ENCODE peak calls at places on chromosomes 7 and 10, in ten cellular contexts. L, O, W, F, S, D, T, E, J and V are unnamed samples.

GRCh38 chr7:112202819-112203218 is 3.4 kb downstream of the DOCK4 start:
- DNase-seq in W (no peak), T (no peak), L (no peak), O (no peak), D (peak; percentile 12), E (no peak), F (no peak), J (no peak), S (peak; percentile 36), V (peak; percentile 49)

GRCh38 chr7:158357898-158358821 is 229.5 kb downstream of the PTPRN2 start:
- DNase-seq in O (peak; percentile 20), W (no peak), L (no peak), E (no peak), D (no peak), T (peak; percentile 68), F (no peak), S (no peak), J (no peak), V (no peak)

GRCh38 chr7:4479367-4480039 is 202.6 kb upstream of the FOXK1 start:
- DNase-seq in S (peak; percentile 83), T (peak; percentile 37), O (no peak), J (peak; percentile 5), W (peak; percentile 33), E (no peak), D (no peak), L (peak; percentile 67), F (peak; percentile 16), V (peak; percentile 40)

GRCh38 chr10:77350711-77351119 is 286.9 kb downstream of the KCNMA1 start:
- DNase-seq in E (peak; percentile 97), D (no peak), O (no peak), L (no peak), W (peak; percentile 99), S (peak; percentile 82), T (no peak), J (no peak), F (peak; percentile 100), V (peak; percentile 98)

GRCh38 chr7:30934732-30935568 is 23.3 kb downstream of the AQP1 start:
- DNase-seq in D (no peak), F (no peak), J (no peak), S (no peak), E (no peak), T (no peak), O (no peak), W (no peak), L (no peak), V (no peak)

GRCh38 chr7:140684066-140684950 is 11.6 kb downstream of the ADCK2 start:
- DNase-seq in W (no peak), D (no peak), L (no peak), E (no peak), F (no peak), S (no peak), T (peak; percentile 83), O (no peak), J (no peak), V (no peak)

GRCh38 chr10:127325506-127325905 is 129.1 kb upstream of the INSYN2A start:
- DNase-seq in F (no peak), D (no peak), E (no peak), T (no peak), O (no peak), S (no peak), J (no peak), L (no peak), W (no peak), V (no peak)

GRCh38 chr7:8742837-8743236 is 309.4 kb downstream of the NXPH1 start:
- DNase-seq in T (no peak), S (no peak), F (no peak), L (no peak), W (no peak), O (no peak), D (no peak), E (no peak), J (no peak), V (no peak)

GRCh38 chr7:85186521-85187241 is at the start of gene SEMA3D:
- DNase-seq in O (peak; percentile 77), L (peak; percentile 44), D (no peak), E (peak; percentile 72), T (peak; percentile 93), W (peak; percentile 74), S (peak; percentile 79), F (peak; percentile 82), J (peak; percentile 90), V (peak; percentile 87)

GRCh38 chr10:95220539-95220938 is 26.5 kb downstream of the ACSM6 start:
- DNase-seq in S (no peak), T (no peak), L (no peak), O (no peak), W (no peak), F (no peak), E (no peak), J (no peak), D (no peak), V (no peak)

GRCh38 chr10:67785098-67785497 is 52.9 kb downstream of the DNAJC12 start:
- DNase-seq in T (no peak), S (no peak), J (no peak), W (no peak), L (no peak), O (no peak), E (no peak), D (peak; percentile 40), F (no peak), V (no peak)

GRCh38 chr7:143131777-143132176 is at the start of gene PIP:
- DNase-seq in W (no peak), E (no peak), T (no peak), S (no peak), D (no peak), J (no peak), O (no peak), F (no peak), L (no peak), V (no peak)

GRCh38 chr7:139043823-139044812 is 8.3 kb upstream of the ZC3HAV1L start:
- DNase-seq in D (peak; percentile 62), F (peak; percentile 44), T (no peak), W (no peak), S (peak; percentile 85), L (no peak), O (no peak), J (no peak), E (no peak), V (peak; percentile 11)

GRCh38 chr7:106367664-106368063 is 82.9 kb upstream of the NAMPT start:
- DNase-seq in O (no peak), S (no peak), D (no peak), T (no peak), E (no peak), W (no peak), J (no peak), F (no peak), L (no peak), V (no peak)

GRCh38 chr10:21427804-21428481 is 97.5 kb downstream of the SKIDA1 start:
- DNase-seq in T (peak; percentile 31), S (peak; percentile 4), F (peak; percentile 35), O (no peak), D (no peak), L (no peak), E (no peak), J (no peak), W (peak; percentile 20), V (peak; percentile 67)

GRCh38 chr7:49613759-49614158 is 159.7 kb upstream of the VWC2 start:
- DNase-seq in S (no peak), F (no peak), J (no peak), W (no peak), E (no peak), O (no peak), D (no peak), L (no peak), T (no peak), V (no peak)

GRCh38 chr7:116223598-116223997 is 13.3 kb downstream of the TES start:
- DNase-seq in F (no peak), W (no peak), D (no peak), T (no peak), E (no peak), L (no peak), S (no peak), O (no peak), J (no peak), V (no peak)

GRCh38 chr7:156993021-156993924 is 17.2 kb downstream of the MNX1 start:
- DNase-seq in T (peak; percentile 81), W (peak; percentile 2), D (no peak), F (no peak), L (no peak), E (no peak), O (no peak), S (no peak), J (no peak), V (no peak)

GRCh38 chr7:26603631-26604030 is 260.8 kb downstream of the SKAP2 start:
- DNase-seq in T (peak; percentile 10), E (no peak), D (no peak), O (no peak), F (no peak), L (no peak), J (no peak), W (no peak), S (no peak), V (peak; percentile 61)

GRCh38 chr7:74627699-74628411 is 29.7 kb upstream of the GTF2I start:
- DNase-seq in D (no peak), L (peak; percentile 69), W (no peak), E (no peak), J (peak; percentile 70), F (peak; percentile 27), O (peak; percentile 53), S (peak; percentile 74), T (no peak), V (no peak)

GRCh38 chr10:97411411-97411810 is 10.3 kb upstream of the RRP12 start:
- DNase-seq in E (no peak), F (peak; percentile 37), S (peak; percentile 60), W (peak; percentile 64), D (no peak), T (no peak), O (no peak), J (peak; percentile 44), L (no peak), V (peak; percentile 28)

GRCh38 chr10:50576245-50576815 is 47.4 kb downstream of the SGMS1 start:
- DNase-seq in J (no peak), T (no peak), S (no peak), W (no peak), F (peak; percentile 49), L (no peak), D (no peak), E (no peak), O (no peak), V (no peak)

GRCh38 chr10:2920638-2921037 is 146.7 kb upstream of the PFKP start:
- DNase-seq in E (no peak), F (no peak), J (no peak), S (no peak), T (no peak), O (no peak), L (no peak), W (no peak), D (no peak), V (peak; percentile 44)

GRCh38 chr7:140506788-140507464 is 27.6 kb upstream of the MKRN1 start:
- DNase-seq in J (peak; percentile 95), D (no peak), F (peak; percentile 82), S (no peak), L (peak; percentile 88), T (no peak), O (peak; percentile 58), W (peak; percentile 42), E (peak; percentile 3), V (peak; percentile 66)

GRCh38 chr7:24932815-24933214 is 47.2 kb downstream of the OSBPL3 start:
- DNase-seq in O (no peak), J (no peak), D (no peak), E (no peak), W (peak; percentile 56), L (no peak), F (no peak), T (no peak), S (no peak), V (no peak)

GRCh38 chr10:96613565-96613964 is 26.8 kb upstream of the TM9SF3 start:
- DNase-seq in D (no peak), J (no peak), S (no peak), F (peak; percentile 3), L (no peak), E (no peak), W (no peak), T (no peak), O (no peak), V (peak; percentile 55)

GRCh38 chr10:59852671-59853070 is 53.7 kb downstream of the CCDC6 start:
- DNase-seq in D (no peak), J (no peak), O (no peak), L (no peak), W (no peak), T (no peak), F (no peak), E (no peak), S (no peak), V (no peak)

GRCh38 chr7:25391295-25391861 is 163.1 kb upstream of the NPVF start:
- DNase-seq in E (peak; percentile 24), D (no peak), S (peak; percentile 54), J (peak; percentile 29), T (no peak), L (peak; percentile 25), O (no peak), W (no peak), F (peak; percentile 22), V (peak; percentile 19)